ENCODE peak calls at places on chromosome 14, in seven cellular contexts. Z is HCT116, S is MM.1S, Y is GM23248, B is hepatocyte, U is neural progenitor cell, K is PC-3. P is an unnamed sample.

GRCh38 chr14:30210630-30211029 is 283.0 kb upstream of the PRKD1 start:
- DNase-seq in Z (no peak), S (no peak), Y (peak), B (no peak), U (no peak), K (peak), P (no peak)

GRCh38 chr14:24630872-24631477 is 3.0 kb downstream of the GZMB start:
- DNase-seq in Z (no peak), S (no peak), Y (peak), B (peak), U (no peak), K (peak), P (no peak)

GRCh38 chr14:92217956-92218355 is 96.2 kb downstream of the CPSF2 start:
- DNase-seq in Z (no peak), S (no peak), Y (peak), B (no peak), U (no peak), K (no peak), P (no peak)

GRCh38 chr14:67694791-67695393 is 672 bp downstream of the RDH11 start:
- DNase-seq in Z (peak), S (peak), Y (peak), B (peak), U (peak), K (peak), P (peak)

GRCh38 chr14:23882884-23883283 is 70.7 kb upstream of the DHRS4 start:
- DNase-seq in Z (no peak), S (no peak), Y (no peak), B (no peak), U (no peak), K (no peak), P (no peak)

GRCh38 chr14:60222820-60223219 is 26.2 kb upstream of the PPM1A start:
- DNase-seq in Z (no peak), S (no peak), Y (no peak), B (no peak), U (no peak), K (peak), P (no peak)

GRCh38 chr14:21068521-21069387 is 1.4 kb upstream of the ARHGEF40 start:
- DNase-seq in Z (peak), S (peak), Y (peak), B (peak), U (peak), K (peak), P (peak)

GRCh38 chr14:73283592-73284379 is 46.5 kb downstream of the PAPLN start:
- DNase-seq in Z (no peak), S (no peak), Y (peak), B (no peak), U (peak), K (peak), P (peak)

GRCh38 chr14:49173765-49174373 is 412.3 kb downstream of the RPS29 start:
- DNase-seq in Z (peak), S (peak), Y (peak), B (peak), U (peak), K (peak), P (peak)

GRCh38 chr14:40697221-40697620 is 909.5 kb upstream of the LRFN5 start:
- DNase-seq in Z (no peak), S (no peak), Y (peak), B (no peak), U (no peak), K (peak), P (no peak)

GRCh38 chr14:68649461-68650189 is 143.2 kb downstream of the ZFP36L1 start:
- DNase-seq in Z (no peak), S (no peak), Y (peak), B (no peak), U (no peak), K (no peak), P (no peak)

GRCh38 chr14:20631023-20631820 is 10.3 kb downstream of the OR6S1 start:
- DNase-seq in Z (no peak), S (peak), Y (peak), B (peak), U (peak), K (peak), P (peak)

GRCh38 chr14:96177766-96178377 is 26.8 kb upstream of the BDKRB2 start:
- DNase-seq in Z (no peak), S (no peak), Y (peak), B (peak), U (no peak), K (no peak), P (no peak)

GRCh38 chr14:69345402-69345801 is 52.7 kb downstream of the ERH start:
- DNase-seq in Z (no peak), S (peak), Y (no peak), B (peak), U (peak), K (no peak), P (peak)

GRCh38 chr14:102330806-102331205 is 11.3 kb downstream of the ZNF839 start:
- DNase-seq in Z (no peak), S (no peak), Y (no peak), B (no peak), U (no peak), K (no peak), P (no peak)

GRCh38 chr14:61564623-61565091 is 130.7 kb upstream of the HIF1A start:
- DNase-seq in Z (peak), S (no peak), Y (peak), B (peak), U (no peak), K (peak), P (peak)

GRCh38 chr14:60649815-60650381 is 621 bp upstream of the SIX1 start:
- DNase-seq in Z (no peak), S (no peak), Y (peak), B (peak), U (peak), K (peak), P (peak)

GRCh38 chr14:33918256-33918655 is 32.6 kb downstream of the EGLN3 start:
- DNase-seq in Z (no peak), S (no peak), Y (no peak), B (no peak), U (no peak), K (no peak), P (no peak)

GRCh38 chr14:36518031-36518585 is 1.9 kb downstream of the NKX2-1 start:
- DNase-seq in Z (no peak), S (no peak), Y (no peak), B (no peak), U (peak), K (no peak), P (peak)
- TF ChIP-seq EZH2 in Z (no peak), S (no peak), Y (no peak), B (no peak), U (no peak), K (no peak), P (peak)

GRCh38 chr14:77200406-77200985 is 18.9 kb downstream of the TMEM63C start:
- DNase-seq in Z (no peak), S (no peak), Y (no peak), B (no peak), U (no peak), K (no peak), P (peak)

GRCh38 chr14:77204457-77204796 is 22.8 kb downstream of the TMEM63C start:
- DNase-seq in Z (no peak), S (no peak), Y (no peak), B (peak), U (no peak), K (peak), P (no peak)

GRCh38 chr14:77199590-77199989 is 18.0 kb downstream of the TMEM63C start:
- DNase-seq in Z (no peak), S (no peak), Y (no peak), B (no peak), U (no peak), K (no peak), P (no peak)

GRCh38 chr14:77203611-77204456 is 22.2 kb downstream of the TMEM63C start:
- DNase-seq in Z (no peak), S (no peak), Y (no peak), B (peak), U (peak), K (no peak), P (no peak)

GRCh38 chr14:77201696-77202095 is 20.1 kb downstream of the TMEM63C start:
- DNase-seq in Z (no peak), S (no peak), Y (no peak), B (no peak), U (no peak), K (no peak), P (no peak)
- TF ChIP-seq EZH2phosphoT487 in Z (no peak), S (no peak), Y (no peak), B (no peak), U (no peak), K (no peak), P (no peak)

GRCh38 chr14:22691171-22691570 is 47.0 kb upstream of the OR6J1 start:
- DNase-seq in Z (no peak), S (no peak), Y (peak), B (no peak), U (no peak), K (peak), P (no peak)
- H3K4me2 ChIP-seq in Z (no peak), S (no peak), Y (peak), B (no peak), U (no peak), K (no peak), P (no peak)

GRCh38 chr14:36580141-36580855 is 2.1 kb downstream of the NKX2-8 start:
- DNase-seq in Z (no peak), S (no peak), Y (no peak), B (no peak), U (peak), K (no peak), P (peak)
- TF ChIP-seq EZH2 in Z (no peak), S (no peak), Y (peak), B (peak), U (peak), K (no peak), P (peak)

GRCh38 chr14:105384041-105384557 is 14.2 kb upstream of the TEX22 start:
- DNase-seq in Z (no peak), S (no peak), Y (no peak), B (no peak), U (no peak), K (no peak), P (no peak)
- TF ChIP-seq EZH2phosphoT487 in Z (no peak), S (no peak), Y (no peak), B (no peak), U (no peak), K (no peak), P (no peak)

GRCh38 chr14:74613211-74613914 is 1.3 kb upstream of the LTBP2 start:
- DNase-seq in Z (no peak), S (no peak), Y (no peak), B (no peak), U (peak), K (no peak), P (no peak)
- H3K4me2 ChIP-seq in Z (no peak), S (no peak), Y (peak), B (peak), U (no peak), K (no peak), P (no peak)

GRCh38 chr14:51094901-51095853 is at the start of gene TRIM9:
- DNase-seq in Z (peak), S (peak), Y (peak), B (peak), U (peak), K (peak), P (peak)

GRCh38 chr14:51092965-51093364 is 1.9 kb downstream of the TRIM9 start:
- DNase-seq in Z (no peak), S (no peak), Y (no peak), B (no peak), U (no peak), K (no peak), P (no peak)

GRCh38 chr14:51095854-51096823 is 1.2 kb upstream of the TRIM9 start:
- DNase-seq in Z (no peak), S (no peak), Y (peak), B (peak), U (peak), K (no peak), P (no peak)

GRCh38 chr14:51093371-51094281 is 1.3 kb downstream of the TRIM9 start:
- DNase-seq in Z (no peak), S (no peak), Y (no peak), B (peak), U (peak), K (no peak), P (peak)

DNA sequence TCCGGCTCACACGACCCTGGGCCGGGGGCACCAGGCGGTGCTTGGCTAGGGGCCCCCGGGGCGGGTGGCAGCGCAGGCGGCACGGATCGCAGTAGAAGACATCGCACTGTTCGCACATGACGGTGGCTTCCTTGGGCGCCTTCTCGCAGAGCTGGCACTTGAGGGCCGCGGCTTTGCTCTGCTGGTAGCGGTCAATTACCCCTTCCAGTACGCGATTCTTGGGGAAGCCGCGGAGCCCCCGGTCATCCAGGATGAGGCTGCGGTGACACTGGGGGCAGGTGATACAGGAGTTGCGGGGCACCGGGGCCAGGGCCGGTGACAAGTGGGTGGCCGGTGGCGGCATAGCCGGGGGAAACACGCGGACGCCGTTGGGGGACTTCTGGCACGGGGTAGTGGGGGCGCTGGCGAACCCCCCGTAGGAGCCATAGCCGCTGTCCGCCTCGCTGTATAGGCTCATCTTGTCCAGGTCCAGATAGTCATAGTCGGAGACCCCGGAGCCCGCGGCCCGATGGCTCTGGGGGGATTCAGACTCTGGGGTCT is 553 bp downstream of the TRIM9 start:
- DNase-seq in Z (no peak), S (no peak), Y (peak), B (peak), U (peak), K (no peak), P (peak)
- TF ChIP-seq EZH2 in Z (no peak), S (no peak), Y (no peak), B (peak), U (peak), K (no peak), P (no peak)

P was measured in GM23338.